ENCODE peak calls at places on chromosomes 1 and 21, in nine cellular contexts. J is uterus, I is right lobe of liver, F is progenitor cell of endocrine pancreas, L is HFFc6, K is SK-N-SH, S is kidney, V is H9, N is GM10248. E is an unnamed sample.

GRCh38 chr1:209546390-209547080 is 37.0 kb upstream of the CAMK1G start:
- DNase-seq in J (no peak), I (no peak), F (no peak), L (no peak), K (no peak), S (no peak), V (no peak), N (no peak), E (peak; percentile 71)

GRCh38 chr1:94247146-94248094 is 10.0 kb upstream of the ARHGAP29 start:
- DNase-seq in J (peak; percentile 50), I (peak; percentile 90), F (peak; percentile 88), L (peak; percentile 38), K (peak; percentile 96), S (peak; percentile 94), V (peak; percentile 85), N (peak; percentile 73), E (peak; percentile 59)

GRCh38 chr1:29893036-29893723 is 656.9 kb downstream of the PTPRU start:
- DNase-seq in J (no peak), I (no peak), F (no peak), L (no peak), K (peak; percentile 22), S (no peak), V (peak; percentile 77), N (no peak), E (no peak)

GRCh38 chr1:205913451-205914204 is 29.6 kb downstream of the SLC26A9 start:
- DNase-seq in J (no peak), I (no peak), F (no peak), L (no peak), K (peak; percentile 5), S (no peak), V (no peak), N (no peak), E (no peak)

GRCh38 chr1:25204797-25205441 is 27.4 kb downstream of the SYF2 start:
- DNase-seq in J (no peak), I (no peak), F (no peak), L (peak; percentile 74), K (peak; percentile 72), S (no peak), V (no peak), N (peak; percentile 65), E (peak; percentile 75)

GRCh38 chr1:228770779-228771223 is 35.5 kb downstream of the RHOU start:
- DNase-seq in J (no peak), I (no peak), F (no peak), L (no peak), K (no peak), S (no peak), V (no peak), N (no peak), E (no peak)

GRCh38 chr1:2399890-2400575 is 8.4 kb downstream of the RER1 start:
- DNase-seq in J (no peak), I (no peak), F (no peak), L (no peak), K (no peak), S (peak; percentile 86), V (no peak), N (no peak), E (no peak)

GRCh38 chr21:45868086-45868485 is 113.5 kb upstream of the COL6A1 start:
- DNase-seq in J (no peak), I (no peak), F (no peak), L (no peak), K (no peak), S (no peak), V (no peak), N (no peak), E (no peak)

GRCh38 chr1:226863446-226863845 is 7.0 kb upstream of the PSEN2 start:
- DNase-seq in J (no peak), I (no peak), F (no peak), L (peak; percentile 57), K (no peak), S (no peak), V (peak; percentile 57), N (no peak), E (peak; percentile 69)

GRCh38 chr1:213123532-213123931 is 72.5 kb downstream of the RPS6KC1 start:
- DNase-seq in J (no peak), I (no peak), F (no peak), L (peak; percentile 60), K (no peak), S (no peak), V (no peak), N (no peak), E (peak; percentile 75)

GRCh38 chr1:198560093-198560638 is 19.7 kb upstream of the ATP6V1G3 start:
- DNase-seq in J (no peak), I (peak; percentile 24), F (no peak), L (no peak), K (no peak), S (no peak), V (no peak), N (no peak), E (peak; percentile 42)

GRCh38 chr1:245272676-245273075 is 117.9 kb downstream of the KIF26B start:
- DNase-seq in J (no peak), I (no peak), F (no peak), L (no peak), K (no peak), S (no peak), V (no peak), N (no peak), E (no peak)
- TF ChIP-seq CTCF in J (no peak), I (no peak), F (no peak), L (no peak), K (no peak), S (no peak), V (no peak), N (no peak), E (no peak)

GRCh38 chr1:59104191-59104760 is 192.6 kb upstream of the FGGY start:
- DNase-seq in J (no peak), I (no peak), F (no peak), L (no peak), K (no peak), S (no peak), V (no peak), N (no peak), E (no peak)

GRCh38 chr1:59103457-59103856 is 193.4 kb upstream of the FGGY start:
- DNase-seq in J (no peak), I (no peak), F (no peak), L (no peak), K (no peak), S (no peak), V (no peak), N (no peak), E (no peak)

GRCh38 chr1:59098668-59099067 is 198.2 kb upstream of the FGGY start:
- DNase-seq in J (no peak), I (no peak), F (no peak), L (no peak), K (no peak), S (no peak), V (no peak), N (no peak), E (no peak)

GRCh38 chr1:59101518-59101917 is 195.4 kb upstream of the FGGY start:
- DNase-seq in J (no peak), I (no peak), F (no peak), L (no peak), K (no peak), S (no peak), V (no peak), N (no peak), E (no peak)

GRCh38 chr1:59100975-59101374 is 195.9 kb upstream of the FGGY start:
- DNase-seq in J (no peak), I (no peak), F (no peak), L (peak; percentile 90), K (no peak), S (no peak), V (no peak), N (no peak), E (peak; percentile 28)
- TF ChIP-seq CTCF in J (no peak), I (no peak), F (no peak), L (peak; percentile 28), K (peak; percentile 24), S (no peak), V (no peak), N (no peak), E (no peak)

GRCh38 chr1:231753313-231753712 is 126.7 kb downstream of the DISC1 start:
- DNase-seq in J (no peak), I (no peak), F (no peak), L (no peak), K (no peak), S (no peak), V (no peak), N (no peak), E (no peak)

GRCh38 chr1:231757759-231758158 is 131.2 kb downstream of the DISC1 start:
- DNase-seq in J (no peak), I (no peak), F (no peak), L (no peak), K (no peak), S (no peak), V (no peak), N (no peak), E (no peak)

GRCh38 chr1:231751624-231751897 is 125.0 kb downstream of the DISC1 start:
- DNase-seq in J (no peak), I (no peak), F (no peak), L (no peak), K (no peak), S (no peak), V (no peak), N (no peak), E (no peak)

GRCh38 chr1:231761747-231762541 is 135.4 kb downstream of the DISC1 start:
- DNase-seq in J (no peak), I (no peak), F (no peak), L (no peak), K (no peak), S (no peak), V (no peak), N (no peak), E (no peak)

GRCh38 chr1:231757101-231757404 is 130.5 kb downstream of the DISC1 start:
- DNase-seq in J (no peak), I (no peak), F (no peak), L (no peak), K (no peak), S (no peak), V (no peak), N (no peak), E (no peak)
- TF ChIP-seq CTCF in J (no peak), I (no peak), F (peak; percentile 5), L (no peak), K (no peak), S (no peak), V (no peak), N (no peak), E (no peak)

GRCh38 chr1:85314726-85315125 is 38.3 kb upstream of the BCL10 start:
- DNase-seq in J (no peak), I (no peak), F (no peak), L (peak; percentile 82), K (no peak), S (no peak), V (no peak), N (no peak), E (no peak)

GRCh38 chr1:85317580-85317979 is 41.1 kb upstream of the BCL10 start:
- DNase-seq in J (no peak), I (no peak), F (no peak), L (no peak), K (no peak), S (no peak), V (no peak), N (no peak), E (peak; percentile 67)

GRCh38 chr1:85313888-85314696 is 37.7 kb upstream of the BCL10 start:
- DNase-seq in J (no peak), I (no peak), F (no peak), L (peak; percentile 96), K (no peak), S (no peak), V (no peak), N (no peak), E (peak; percentile 93)

GRCh38 chr1:85316324-85316723 is 39.9 kb upstream of the BCL10 start:
- DNase-seq in J (no peak), I (no peak), F (no peak), L (no peak), K (no peak), S (no peak), V (no peak), N (no peak), E (no peak)

GRCh38 chr1:85315789-85316188 is 39.4 kb upstream of the BCL10 start:
- DNase-seq in J (no peak), I (no peak), F (no peak), L (no peak), K (no peak), S (no peak), V (no peak), N (no peak), E (no peak)
- TF ChIP-seq CTCF in J (no peak), I (no peak), F (no peak), L (no peak), K (no peak), S (no peak), V (no peak), N (no peak), E (no peak)